ENCODE peak calls at places on chromosomes 13 and 19, in five cellular contexts. F is kidney tubule cell, A is neural progenitor cell, B is fibroblast of the conjunctiva, L is Karpas-422. W is an unnamed sample.

GRCh38 chr13:87944038-87944437 is 272.9 kb downstream of the SLITRK5 start:
- DNase-seq in F (no peak), A (no peak), B (no peak), L (no peak), W (no peak)

GRCh38 chr13:32829676-32830091 is 186.5 kb upstream of the KL start:
- DNase-seq in F (peak; percentile 100), A (no peak), B (no peak), L (no peak), W (no peak)

GRCh38 chr19:51689751-51690358 is 3.3 kb upstream of the SPACA6 start:
- DNase-seq in F (peak; percentile 31), A (peak; percentile 77), B (no peak), L (no peak), W (peak; percentile 53)

GRCh38 chr13:73428706-73429105 is 369.9 kb downstream of the KLF5 start:
- DNase-seq in F (no peak), A (no peak), B (no peak), L (no peak), W (no peak)

GRCh38 chr13:75685239-75685697 is 49.1 kb downstream of the LMO7 start:
- DNase-seq in F (peak; percentile 61), A (peak; percentile 49), B (peak; percentile 43), L (no peak), W (no peak)

GRCh38 chr19:2042485-2043268 is 8.4 kb downstream of the MKNK2 start:
- DNase-seq in F (no peak), A (peak; percentile 49), B (no peak), L (peak; percentile 69), W (peak; percentile 63)

GRCh38 chr19:42286349-42287016 is 15.4 kb upstream of the PRR19 start:
- DNase-seq in F (peak; percentile 39), A (no peak), B (no peak), L (peak; percentile 61), W (peak; percentile 6)

GRCh38 chr19:51136891-51137551 is 5.1 kb upstream of the SIGLEC7 start:
- DNase-seq in F (no peak), A (no peak), B (no peak), L (no peak), W (no peak)

GRCh38 chr13:114222461-114222968 is 12.2 kb upstream of the CDC16 start:
- DNase-seq in F (no peak), A (no peak), B (no peak), L (peak; percentile 62), W (no peak)

GRCh38 chr19:485583-486236 is 10.6 kb upstream of the MADCAM1 start:
- DNase-seq in F (peak; percentile 76), A (peak; percentile 84), B (no peak), L (no peak), W (peak; percentile 91)

GRCh38 chr13:72194531-72194930 is 327.5 kb upstream of the DACH1 start:
- DNase-seq in F (no peak), A (no peak), B (no peak), L (no peak), W (no peak)

GRCh38 chr13:66940113-66940512 is 290.0 kb downstream of the PCDH9 start:
- DNase-seq in F (peak; percentile 6), A (no peak), B (no peak), L (no peak), W (no peak)

GRCh38 chr19:44807162-44807561 is 1.7 kb upstream of the BCAM start:
- DNase-seq in F (peak; percentile 72), A (no peak), B (no peak), L (no peak), W (no peak)

GRCh38 chr19:39316627-39317321 is 3.9 kb downstream of the LRFN1 start:
- DNase-seq in F (no peak), A (no peak), B (no peak), L (no peak), W (no peak)

GRCh38 chr13:100588350-100589177 is at the start of gene GGACT:
- DNase-seq in F (peak; percentile 78), A (peak; percentile 74), B (peak; percentile 38), L (peak; percentile 95), W (peak; percentile 56)

GRCh38 chr19:45815501-45816216 is 551 bp upstream of the RSPH6A start:
- DNase-seq in F (no peak), A (peak; percentile 85), B (no peak), L (no peak), W (no peak)

GRCh38 chr19:49432141-49433073 is 7.2 kb downstream of the GFY start:
- DNase-seq in F (peak; percentile 26), A (peak; percentile 75), B (no peak), L (no peak), W (no peak)

GRCh38 chr19:4870025-4870700 is 2.7 kb upstream of the PLIN3 start:
- DNase-seq in F (peak; percentile 96), A (no peak), B (peak; percentile 93), L (peak; percentile 49), W (no peak)

GRCh38 chr13:51942189-51942588 is 69.1 kb downstream of the ATP7B start:
- DNase-seq in F (no peak), A (no peak), B (no peak), L (no peak), W (no peak)

GRCh38 chr13:48235100-48235813 is 2.3 kb downstream of the ITM2B start:
- DNase-seq in F (peak; percentile 61), A (peak; percentile 42), B (no peak), L (peak; percentile 70), W (peak; percentile 28)

GRCh38 chr19:16801599-16801998 is 27.6 kb upstream of the SIN3B start:
- DNase-seq in F (peak; percentile 41), A (no peak), B (peak; percentile 18), L (no peak), W (no peak)

GRCh38 chr19:17831419-17831888 is 10.1 kb upstream of the INSL3 start:
- DNase-seq in F (no peak), A (peak; percentile 49), B (no peak), L (no peak), W (no peak)

GRCh38 chr13:38735655-38736440 is 49.0 kb downstream of the FREM2 start:
- DNase-seq in F (peak; percentile 24), A (no peak), B (no peak), L (no peak), W (no peak)